ENCODE peak calls at places on chromosomes 5 and 9, in four cellular contexts. One of them, this sample, is unnamed.

GRCh38 chr5:144191998-144192397 is 21.3 kb downstream of the KCTD16 start:
- DNase-seq in H1: no peak
- DNase-seq in GM12878: peak; percentile 73
- DNase-seq in K562: peak; percentile 16
- DNase-seq in this sample: peak; percentile 42

GRCh38 chr5:1783214-1783551 is 16.5 kb downstream of the MRPL36 start:
- DNase-seq in K562: no peak
- DNase-seq in GM12878: peak; percentile 63
- DNase-seq in H1: no peak
- DNase-seq in this sample: no peak

GRCh38 chr9:136486131-136486530 is 3.3 kb upstream of the SEC16A start:
- DNase-seq in K562: no peak
- DNase-seq in H1: no peak
- DNase-seq in GM12878: no peak
- DNase-seq in this sample: no peak

GRCh38 chr5:1064383-1065142 is 47.3 kb downstream of the SLC12A7 start:
- DNase-seq in K562: no peak
- DNase-seq in H1: no peak
- DNase-seq in GM12878: no peak
- DNase-seq in this sample: no peak

GRCh38 chr5:178551059-178551458 is 39.1 kb downstream of the COL23A1 start:
- DNase-seq in K562: peak; percentile 29
- DNase-seq in GM12878: no peak
- DNase-seq in H1: no peak
- DNase-seq in this sample: peak; percentile 18

GRCh38 chr5:93130623-93131022 is 450.4 kb downstream of the NR2F1-AS1 start:
- DNase-seq in GM12878: no peak
- DNase-seq in H1: no peak
- DNase-seq in K562: no peak
- DNase-seq in this sample: no peak

GRCh38 chr5:113778147-113778546 is 264.7 kb downstream of the YTHDC2 start:
- DNase-seq in H1: no peak
- DNase-seq in GM12878: no peak
- DNase-seq in K562: no peak
- DNase-seq in this sample: no peak

GRCh38 chr5:110623875-110624274 is 102.6 kb downstream of the TMEM232 start:
- DNase-seq in H1: no peak
- DNase-seq in K562: no peak
- DNase-seq in GM12878: no peak
- DNase-seq in this sample: no peak

GRCh38 chr5:11302663-11303062 is 541.6 kb upstream of the DAP start:
- DNase-seq in H1: no peak
- DNase-seq in GM12878: no peak
- DNase-seq in K562: no peak
- DNase-seq in this sample: no peak

GRCh38 chr9:97179616-97180015 is 127.8 kb upstream of the CCDC180 start:
- DNase-seq in K562: no peak
- DNase-seq in H1: no peak
- DNase-seq in GM12878: no peak
- DNase-seq in this sample: no peak

GRCh38 chr9:76198336-76198735 is 195.9 kb downstream of the RFK start:
- DNase-seq in GM12878: no peak
- DNase-seq in K562: no peak
- DNase-seq in H1: no peak
- DNase-seq in this sample: no peak

GRCh38 chr5:6803981-6804550 is 90.8 kb downstream of the TENT4A start:
- DNase-seq in K562: no peak
- DNase-seq in H1: no peak
- DNase-seq in GM12878: no peak
- DNase-seq in this sample: no peak

GRCh38 chr5:139561655-139562451 is 714 bp downstream of the UBE2D2 start:
- DNase-seq in K562: peak; percentile 84
- DNase-seq in H1: no peak
- DNase-seq in GM12878: no peak
- DNase-seq in this sample: no peak

GRCh38 chr9:37555786-37556185 is 20.4 kb downstream of the FBXO10 start:
- DNase-seq in H1: no peak
- DNase-seq in GM12878: no peak
- DNase-seq in K562: no peak
- DNase-seq in this sample: no peak

GRCh38 chr9:112361602-112362001 is 18.3 kb upstream of the HSDL2 start:
- DNase-seq in GM12878: no peak
- DNase-seq in K562: no peak
- DNase-seq in H1: no peak
- DNase-seq in this sample: peak; percentile 37

GRCh38 chr5:6692906-6693305 is 20.3 kb upstream of the TENT4A start:
- DNase-seq in K562: no peak
- DNase-seq in H1: no peak
- DNase-seq in GM12878: no peak
- DNase-seq in this sample: no peak

GRCh38 chr9:117903453-117903852 is 199.2 kb downstream of the TLR4 start:
- DNase-seq in H1: no peak
- DNase-seq in GM12878: no peak
- DNase-seq in K562: no peak
- DNase-seq in this sample: no peak

GRCh38 chr9:81113408-81114124 is 575.8 kb downstream of the TLE1 start:
- DNase-seq in GM12878: no peak
- DNase-seq in H1: no peak
- DNase-seq in K562: no peak
- DNase-seq in this sample: no peak

GRCh38 chr5:131005963-131006684 is 158.9 kb downstream of the HINT1 start:
- DNase-seq in K562: no peak
- DNase-seq in GM12878: no peak
- DNase-seq in H1: no peak
- DNase-seq in this sample: peak; percentile 15

GRCh38 chr5:138105709-138106108 is 21.9 kb downstream of the WNT8A start:
- DNase-seq in GM12878: no peak
- DNase-seq in H1: no peak
- DNase-seq in K562: no peak
- DNase-seq in this sample: no peak

GRCh38 chr9:124261787-124262595 is 4.2 kb downstream of the NEK6 start:
- DNase-seq in GM12878: no peak
- DNase-seq in H1: no peak
- DNase-seq in K562: no peak
- DNase-seq in this sample: no peak

GRCh38 chr9:81522721-81523551 is 166.4 kb downstream of the TLE1 start:
- DNase-seq in K562: no peak
- DNase-seq in H1: no peak
- DNase-seq in GM12878: no peak
- DNase-seq in this sample: peak; percentile 77

GRCh38 chr9:87812375-87813118 is 70.1 kb upstream of the SPATA31E1 start:
- DNase-seq in K562: peak; percentile 35
- DNase-seq in H1: no peak
- DNase-seq in GM12878: no peak
- DNase-seq in this sample: peak; percentile 4

GRCh38 chr5:134171972-134172371 is 4.8 kb downstream of the SKP1 start:
- DNase-seq in GM12878: no peak
- DNase-seq in H1: no peak
- DNase-seq in K562: no peak
- DNase-seq in this sample: no peak

GRCh38 chr5:10393491-10393890 is 40.0 kb downstream of the MARCHF6 start:
- DNase-seq in K562: no peak
- DNase-seq in GM12878: no peak
- DNase-seq in H1: no peak
- DNase-seq in this sample: no peak

GRCh38 chr5:172095368-172095960 is 89.0 kb upstream of the FBXW11 start:
- DNase-seq in K562: no peak
- DNase-seq in GM12878: no peak
- DNase-seq in H1: no peak
- DNase-seq in this sample: no peak

GRCh38 chr9:79382468-79382867 is 189.3 kb upstream of the TLE4 start:
- DNase-seq in GM12878: no peak
- DNase-seq in H1: no peak
- DNase-seq in K562: no peak
- DNase-seq in this sample: no peak

GRCh38 chr9:37747271-37747753 is 6.3 kb upstream of the TRMT10B start:
- DNase-seq in K562: peak; percentile 89
- DNase-seq in H1: no peak
- DNase-seq in GM12878: peak; percentile 3
- DNase-seq in this sample: peak; percentile 53

GRCh38 chr5:98936948-98937715 is 8.3 kb upstream of the CHD1 start:
- DNase-seq in H1: no peak
- DNase-seq in K562: no peak
- DNase-seq in GM12878: no peak
- DNase-seq in this sample: no peak

GRCh38 chr9:129544766-129545165 is 76.1 kb downstream of the C9orf50 start:
- DNase-seq in H1: no peak
- DNase-seq in GM12878: no peak
- DNase-seq in K562: no peak
- DNase-seq in this sample: no peak

GRCh38 chr5:172608773-172609172 is 32.3 kb upstream of the NEURL1B start:
- DNase-seq in K562: no peak
- DNase-seq in GM12878: no peak
- DNase-seq in H1: no peak
- DNase-seq in this sample: no peak

GRCh38 chr5:147748590-147748989 is 33.9 kb downstream of the JAKMIP2 start:
- DNase-seq in H1: peak; percentile 3
- DNase-seq in K562: no peak
- DNase-seq in GM12878: no peak
- DNase-seq in this sample: no peak

GRCh38 chr5:82806513-82806912 is 270.7 kb downstream of the TMEM167A start:
- DNase-seq in H1: no peak
- DNase-seq in GM12878: no peak
- DNase-seq in K562: no peak
- DNase-seq in this sample: no peak

DNA sequence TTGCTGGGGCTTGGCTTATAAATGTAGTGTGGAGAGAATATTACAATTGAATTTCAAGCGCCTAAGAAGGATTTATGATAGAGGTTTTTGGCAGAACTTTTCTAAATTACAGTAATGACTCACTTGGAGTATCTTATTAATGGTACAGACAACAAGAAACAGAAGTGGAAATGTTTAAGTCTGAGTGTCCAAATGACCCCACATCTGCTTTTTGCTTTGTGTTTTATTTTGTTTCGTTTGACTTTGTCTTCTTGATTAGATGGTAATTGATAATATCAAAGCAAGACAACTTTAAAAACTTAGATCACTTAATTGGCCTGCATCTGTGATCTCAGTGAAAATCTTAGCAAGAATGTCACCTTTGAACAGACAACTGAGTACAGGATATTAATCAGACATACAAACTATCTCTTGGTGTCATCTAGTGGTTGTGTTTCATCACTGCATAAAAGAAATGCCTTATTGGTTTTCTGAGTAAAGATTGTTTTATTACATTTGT is 577.4 kb downstream of the ISL1 start:
- DNase-seq in GM12878: no peak
- DNase-seq in K562: no peak
- DNase-seq in H1: no peak
- DNase-seq in this sample: no peak
- TF ChIP-seq HDAC6 in GM12878: no peak
- TF ChIP-seq HDAC6 in K562: no peak
- TF ChIP-seq HDAC6 in H1: no peak
- TF ChIP-seq HDAC6 in this sample: no peak

DNA sequence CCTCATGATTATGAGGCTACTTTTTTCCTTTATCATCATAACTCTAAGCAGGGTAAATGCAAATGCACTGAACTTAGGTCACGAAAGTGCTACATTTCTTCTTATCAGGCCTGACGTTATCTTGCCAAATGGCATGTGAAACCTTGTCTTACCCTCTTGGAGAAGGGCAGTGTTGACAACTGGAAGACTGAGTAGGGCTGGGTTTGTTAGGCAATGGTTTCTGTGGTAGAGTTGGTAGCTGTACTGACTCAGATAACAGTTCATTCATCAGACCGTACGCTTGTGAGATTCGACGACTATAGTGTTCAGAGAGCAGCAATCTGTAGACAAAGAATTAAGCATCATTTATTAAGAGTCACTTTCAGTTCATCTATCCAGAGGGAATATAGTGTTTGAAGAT is 127.7 kb downstream of the CPLANE1 start:
- DNase-seq in H1: no peak
- DNase-seq in GM12878: no peak
- DNase-seq in K562: no peak
- DNase-seq in this sample: no peak
- TF ChIP-seq HDAC6 in H1: no peak
- TF ChIP-seq HDAC6 in GM12878: no peak
- TF ChIP-seq HDAC6 in K562: no peak
- TF ChIP-seq HDAC6 in this sample: no peak

DNA sequence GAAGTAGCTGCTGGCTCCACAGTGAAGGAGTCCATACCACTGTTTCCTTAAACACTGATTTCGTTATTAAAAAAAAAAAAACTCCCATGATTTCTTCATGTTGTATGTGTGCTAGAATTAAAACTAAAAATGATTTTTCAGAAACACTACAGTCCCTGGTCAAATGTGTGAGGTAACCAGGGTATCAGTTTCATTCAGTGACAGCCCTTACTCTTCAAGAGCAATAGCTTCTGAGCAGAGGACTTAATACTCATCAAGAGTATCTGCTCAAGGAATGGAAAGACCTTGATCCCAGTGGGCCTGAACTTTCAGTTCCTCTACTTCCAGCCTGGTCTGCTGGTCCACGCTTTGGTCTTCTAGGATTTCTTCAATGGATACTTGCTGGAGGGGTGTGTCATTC is 95.1 kb downstream of the BNC2 start:
- DNase-seq in H1: no peak
- DNase-seq in GM12878: no peak
- DNase-seq in K562: no peak
- DNase-seq in this sample: no peak
- TF ChIP-seq HDAC6 in H1: no peak
- TF ChIP-seq HDAC6 in GM12878: no peak
- TF ChIP-seq HDAC6 in K562: no peak
- TF ChIP-seq HDAC6 in this sample: no peak

GRCh38 chr9:133833388-133834025 is 95.4 kb upstream of the SARDH start:
- DNase-seq in K562: no peak
- DNase-seq in GM12878: no peak
- DNase-seq in H1: no peak
- DNase-seq in this sample: no peak
- TF ChIP-seq HDAC6 in K562: no peak
- TF ChIP-seq HDAC6 in GM12878: no peak
- TF ChIP-seq HDAC6 in H1: no peak
- TF ChIP-seq HDAC6 in this sample: no peak